ENCODE peak calls at places on chromosomes 16 and 17, in eight cellular contexts. C is astrocyte of the spinal cord, Z is bronchial epithelial cell, W is B cell, S is uterus, T is HFFc6, B is AG09309, F is fibroblast of mammary gland. K is an unnamed sample.
A peak's percentile ranks its signal among the peaks of the same experiment; 100 is the strongest.

GRCh38 chr16:49513040-49513439 is 139.4 kb downstream of the C16orf78 start:
- DNase-seq in C (no peak), Z (no peak), W (no peak), S (no peak), T (no peak), B (no peak), F (peak; percentile 4), K (no peak)

GRCh38 chr17:66625321-66625767 is 209.6 kb upstream of the CACNG5 start:
- DNase-seq in C (peak; percentile 41), Z (peak; percentile 52), W (no peak), S (no peak), T (peak; percentile 35), B (no peak), F (peak; percentile 43), K (no peak)

GRCh38 chr16:68091604-68092261 is 6.6 kb downstream of the NFATC3 start:
- DNase-seq in C (peak; percentile 52), Z (peak; percentile 99), W (no peak), S (no peak), T (peak; percentile 52), B (no peak), F (peak; percentile 72), K (no peak)

GRCh38 chr17:37701424-37702020 is 43.3 kb downstream of the HNF1B start:
- DNase-seq in C (no peak), Z (peak; percentile 23), W (peak; percentile 71), S (no peak), T (no peak), B (no peak), F (peak; percentile 18), K (peak; percentile 77)

GRCh38 chr17:81577278-81578000 is 25.3 kb upstream of the FAAP100 start:
- DNase-seq in C (no peak), Z (peak; percentile 37), W (no peak), S (peak; percentile 55), T (no peak), B (no peak), F (peak; percentile 68), K (no peak)

GRCh38 chr16:10741844-10742243 is 1.8 kb upstream of the NUBP1 start:
- DNase-seq in C (no peak), Z (no peak), W (no peak), S (no peak), T (no peak), B (no peak), F (peak; percentile 25), K (no peak)

GRCh38 chr16:10355589-10355988 is 30.3 kb upstream of the ATF7IP2 start:
- DNase-seq in C (no peak), Z (no peak), W (no peak), S (no peak), T (no peak), B (no peak), F (no peak), K (no peak)

GRCh38 chr17:41919165-41919817 is 540 bp upstream of the ACLY start:
- DNase-seq in C (no peak), Z (peak; percentile 60), W (no peak), S (no peak), T (no peak), B (peak; percentile 25), F (peak; percentile 80), K (no peak)

GRCh38 chr16:29862383-29862883 is 593 bp downstream of the CDIPT start:
- DNase-seq in C (no peak), Z (no peak), W (no peak), S (no peak), T (no peak), B (no peak), F (no peak), K (peak; percentile 48)

GRCh38 chr16:78098087-78098486 is 1.4 kb upstream of the WWOX start:
- DNase-seq in C (no peak), Z (no peak), W (no peak), S (no peak), T (no peak), B (no peak), F (no peak), K (no peak)

GRCh38 chr17:1713878-1714487 is 3.8 kb upstream of the TLCD2 start:
- DNase-seq in C (no peak), Z (peak; percentile 41), W (no peak), S (peak; percentile 67), T (peak; percentile 25), B (no peak), F (peak; percentile 44), K (no peak)

GRCh38 chr16:85010931-85011845 is at the start of gene ZDHHC7:
- DNase-seq in C (peak; percentile 87), Z (peak; percentile 53), W (peak; percentile 93), S (peak; percentile 83), T (peak; percentile 76), B (no peak), F (peak; percentile 83), K (peak; percentile 96)

GRCh38 chr17:8222630-8223355 is 12.4 kb upstream of the AURKB start:
- DNase-seq in C (peak; percentile 96), Z (peak; percentile 89), W (peak; percentile 91), S (peak; percentile 96), T (peak; percentile 96), B (peak; percentile 77), F (peak; percentile 95), K (peak; percentile 81)

GRCh38 chr16:77290451-77291110 is 91.4 kb downstream of the SYCE1L start:
- DNase-seq in C (peak; percentile 62), Z (peak; percentile 79), W (no peak), S (no peak), T (no peak), B (no peak), F (peak; percentile 68), K (no peak)

GRCh38 chr17:40303009-40303657 is 5.8 kb upstream of the RARA start:
- DNase-seq in C (peak; percentile 75), Z (peak; percentile 63), W (peak; percentile 79), S (peak; percentile 66), T (peak; percentile 68), B (no peak), F (peak; percentile 79), K (peak; percentile 69)

GRCh38 chr16:66402591-66403230 is 24.4 kb upstream of the BEAN1 start:
- DNase-seq in C (no peak), Z (no peak), W (no peak), S (no peak), T (no peak), B (no peak), F (no peak), K (no peak)

GRCh38 chr17:57697891-57698708 is 47.0 kb downstream of the CCDC182 start:
- DNase-seq in C (no peak), Z (peak; percentile 1), W (peak; percentile 9), S (no peak), T (no peak), B (no peak), F (no peak), K (no peak)

GRCh38 chr17:43453331-43453812 is 30.4 kb upstream of the DHX8 start:
- DNase-seq in C (no peak), Z (no peak), W (no peak), S (no peak), T (no peak), B (no peak), F (no peak), K (no peak)

DNA sequence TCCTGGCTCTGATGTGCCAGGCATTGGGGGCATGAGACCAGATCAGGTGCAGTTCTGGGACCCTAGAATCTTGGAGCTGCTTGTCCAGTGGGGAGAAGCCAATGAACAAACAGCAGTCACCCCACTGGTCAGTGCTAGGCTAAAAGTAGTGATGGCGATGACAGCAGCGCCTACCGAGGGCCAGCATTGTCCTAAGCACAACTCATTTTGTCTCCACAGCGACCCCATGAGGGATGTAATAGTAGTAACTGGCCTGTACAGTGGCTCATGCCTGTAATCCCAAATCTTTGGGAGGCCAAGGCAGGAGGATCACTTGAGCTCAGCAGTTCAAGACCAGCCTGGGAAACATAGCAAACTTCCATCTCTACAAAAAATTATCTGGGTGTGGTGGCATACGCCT is 6.2 kb downstream of the SMCR8 start:
- DNase-seq in C (no peak), Z (peak; percentile 23), W (no peak), S (no peak), T (no peak), B (no peak), F (peak; percentile 38), K (no peak)
- TF ChIP-seq CTCF in C (peak; percentile 17), Z (peak; percentile 36), W (no peak), S (no peak), T (peak; percentile 46), B (peak; percentile 26), F (peak; percentile 22), K (no peak)

GRCh38 chr17:33033176-33033575 is 41.5 kb downstream of the SPACA3 start:
- DNase-seq in C (no peak), Z (no peak), W (no peak), S (no peak), T (no peak), B (no peak), F (no peak), K (no peak)

GRCh38 chr17:33039874-33040273 is 48.2 kb downstream of the SPACA3 start:
- DNase-seq in C (no peak), Z (peak; percentile 88), W (no peak), S (no peak), T (peak; percentile 66), B (peak; percentile 27), F (peak; percentile 88), K (no peak)

DNA sequence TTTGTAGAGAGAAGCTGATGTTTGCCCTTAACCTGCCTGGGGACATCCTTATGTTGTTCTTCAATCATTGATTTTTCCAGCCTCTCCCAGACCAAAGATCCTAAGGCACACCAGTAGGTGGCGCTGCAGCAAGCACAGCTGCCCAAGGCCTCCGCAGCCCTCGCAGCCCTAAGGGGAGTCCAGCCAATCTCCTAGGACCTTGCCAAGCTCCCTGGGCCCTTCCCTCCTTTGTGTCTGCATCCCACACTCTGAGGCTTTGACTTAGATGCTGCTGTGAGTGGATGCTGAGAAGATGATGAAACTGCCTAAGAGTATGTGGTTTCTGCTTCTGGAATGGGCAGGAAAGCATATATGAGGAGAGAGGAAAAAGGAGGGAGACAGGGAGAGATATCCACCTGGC is 47.1 kb downstream of the SPACA3 start:
- DNase-seq in C (no peak), Z (no peak), W (no peak), S (peak; percentile 40), T (no peak), B (no peak), F (peak; percentile 37), K (peak; percentile 50)
- TF ChIP-seq CTCF in C (peak; percentile 60), Z (peak; percentile 80), W (no peak), S (peak; percentile 47), T (peak; percentile 79), B (peak; percentile 44), F (peak; percentile 64), K (peak; percentile 59)

DNA sequence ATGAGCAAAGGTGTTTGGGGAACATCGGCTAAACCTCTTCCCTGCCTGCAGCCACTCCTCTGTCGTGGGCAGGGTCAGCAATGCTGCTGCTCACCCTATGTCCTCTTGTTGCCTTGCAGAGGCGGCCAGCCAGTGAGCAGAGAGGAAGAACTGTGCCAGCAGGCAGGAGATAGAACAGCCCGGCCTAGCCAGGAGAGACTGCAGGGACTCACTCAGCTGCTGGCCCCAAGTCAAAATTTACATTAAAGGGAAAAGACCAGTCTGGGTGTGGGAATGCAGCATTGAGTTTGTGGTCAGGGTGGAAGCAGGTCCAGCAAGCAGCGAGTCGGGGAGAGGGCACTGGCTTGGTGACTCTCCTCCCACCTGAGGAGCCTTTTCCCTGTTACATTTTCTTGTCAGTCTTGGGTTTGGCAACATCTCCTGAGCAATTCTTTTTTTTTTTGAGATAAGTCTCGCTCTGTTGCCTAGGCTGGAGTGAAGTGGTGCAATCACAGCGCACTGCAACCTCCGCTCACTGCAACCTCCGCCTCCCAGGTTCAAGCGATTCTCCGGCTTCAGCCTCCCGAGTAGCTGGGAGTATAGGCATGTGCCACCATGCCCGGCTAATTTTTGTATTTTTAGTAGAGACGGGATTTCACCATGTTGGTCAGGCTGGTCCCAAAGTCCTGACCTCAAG is 22.7 kb downstream of the LIG3 start:
- DNase-seq in C (peak; percentile 51), Z (no peak), W (no peak), S (no peak), T (no peak), B (no peak), F (peak; percentile 37), K (no peak)
- TF ChIP-seq CTCF in C (no peak), Z (no peak), W (no peak), S (no peak), T (no peak), B (no peak), F (no peak), K (no peak)

GRCh38 chr17:75828051-75828400 is 16.2 kb downstream of the UNC13D start:
- DNase-seq in C (no peak), Z (no peak), W (no peak), S (no peak), T (no peak), B (no peak), F (no peak), K (no peak)
- TF ChIP-seq CTCF in C (no peak), Z (no peak), W (no peak), S (no peak), T (no peak), B (no peak), F (no peak), K (no peak)